ENCODE peak calls at places on chromosomes 6 and 20, in six cellular contexts. K is posterior vena cava, Z is amniotic stem cell, W is EH, D is NCI-H1092 treated with DMSO at 0.1 percent for 48 hours, O is AG09309. F is an unnamed sample.

GRCh38 chr20:63520594-63520938 is at the start of gene PPDPF:
- DNase-seq in K (peak; percentile 96), Z (peak; percentile 62), W (peak; percentile 80), D (peak; percentile 70), O (no peak), F (peak; percentile 69)

GRCh38 chr6:20319520-20320357 is 81.9 kb upstream of the E2F3 start:
- DNase-seq in K (peak; percentile 80), Z (no peak), W (no peak), D (no peak), O (no peak), F (no peak)

GRCh38 chr6:118668761-118669411 is 17.5 kb upstream of the CEP85L start:
- DNase-seq in K (no peak), Z (peak; percentile 20), W (peak; percentile 79), D (no peak), O (peak; percentile 25), F (no peak)

GRCh38 chr6:142874676-142875075 is 70.3 kb downstream of the HIVEP2 start:
- DNase-seq in K (no peak), Z (no peak), W (no peak), D (no peak), O (no peak), F (no peak)

GRCh38 chr20:15310361-15310760 is 972.9 kb upstream of the FLRT3 start:
- DNase-seq in K (no peak), Z (no peak), W (peak; percentile 3), D (no peak), O (no peak), F (no peak)

GRCh38 chr6:35728663-35729348 is 8.0 kb upstream of the ARMC12 start:
- DNase-seq in K (peak; percentile 84), Z (no peak), W (no peak), D (no peak), O (no peak), F (no peak)

GRCh38 chr6:33417127-33417902 is 592 bp downstream of the CUTA start:
- DNase-seq in K (no peak), Z (peak; percentile 67), W (peak; percentile 96), D (peak; percentile 43), O (peak; percentile 63), F (peak; percentile 37)

GRCh38 chr6:132391391-132392291 is 9.6 kb downstream of the MOXD1 start:
- DNase-seq in K (no peak), Z (no peak), W (peak; percentile 93), D (no peak), O (peak; percentile 70), F (no peak)

GRCh38 chr6:40710626-40711354 is 123.6 kb upstream of the LRFN2 start:
- DNase-seq in K (no peak), Z (no peak), W (no peak), D (peak; percentile 84), O (no peak), F (no peak)

GRCh38 chr20:53302695-53303094 is 290.9 kb downstream of the ZNF217 start:
- DNase-seq in K (no peak), Z (no peak), W (no peak), D (no peak), O (no peak), F (no peak)

GRCh38 chr6:41257369-41258195 is 28.9 kb downstream of the TREM1 start:
- DNase-seq in K (no peak), Z (no peak), W (peak; percentile 69), D (peak; percentile 35), O (peak; percentile 53), F (no peak)

GRCh38 chr6:7243188-7243942 is 69.6 kb downstream of the SSR1 start:
- DNase-seq in K (no peak), Z (no peak), W (peak; percentile 70), D (peak; percentile 19), O (no peak), F (peak; percentile 28)

GRCh38 chr20:4283011-4283410 is 267.7 kb upstream of the RNF24 start:
- DNase-seq in K (no peak), Z (no peak), W (peak; percentile 74), D (no peak), O (peak; percentile 43), F (no peak)

GRCh38 chr6:35810831-35811698 is 5.9 kb downstream of the LHFPL5 start:
- DNase-seq in K (no peak), Z (no peak), W (peak; percentile 62), D (no peak), O (peak; percentile 3), F (no peak)

F was measured in T1000.